ENCODE peak calls at places on chromosomes 16 and 17, in seven cellular contexts. L is mammary epithelial cell, H is IMR-90, I is PC-9, D is PC-3, R is OCI-LY7, Q is MM.1S. J is an unnamed sample.

GRCh38 chr17:59126809-59127417 is 20.2 kb upstream of the TRIM37 start:
- DNase-seq in L (no peak), H (no peak), R (no peak), I (no peak), D (no peak), Q (no peak), J (no peak)

GRCh38 chr16:28264656-28265055 is 27.7 kb upstream of the SBK1 start:
- DNase-seq in D (no peak), Q (no peak), R (no peak), I (peak), H (peak), L (peak), J (peak)

GRCh38 chr17:33240397-33240796 is 52.7 kb downstream of the ASIC2 start:
- DNase-seq in D (no peak), H (no peak), I (no peak), R (no peak), Q (no peak), L (no peak), J (no peak)

GRCh38 chr16:50996166-50996565 is 154.9 kb downstream of the SALL1 start:
- DNase-seq in L (no peak), I (no peak), R (no peak), H (no peak), Q (no peak), D (no peak), J (no peak)

GRCh38 chr16:49663081-49664057 is 192.5 kb downstream of the ZNF423 start:
- DNase-seq in R (no peak), H (no peak), I (no peak), L (no peak), D (no peak), Q (no peak), J (no peak)

GRCh38 chr16:52578007-52578828 is 31.3 kb upstream of the TOX3 start:
- DNase-seq in L (no peak), D (no peak), H (no peak), R (no peak), I (no peak), Q (no peak), J (no peak)

GRCh38 chr16:68417711-68418301 is 30.5 kb downstream of the SMPD3 start:
- DNase-seq in L (peak), R (peak), I (peak), D (peak), Q (peak), H (no peak), J (peak)

GRCh38 chr17:13601776-13602551 is at the start of gene HS3ST3A1:
- DNase-seq in R (no peak), L (peak), Q (no peak), I (no peak), H (peak), D (peak), J (peak)

GRCh38 chr17:1649844-1650409 is at the start of gene RILP:
- DNase-seq in H (no peak), R (no peak), Q (peak), L (peak), D (peak), I (peak), J (peak)

GRCh38 chr17:29948460-29949185 is 7.2 kb downstream of the EFCAB5 start:
- DNase-seq in I (no peak), Q (no peak), R (peak), L (no peak), H (no peak), D (no peak), J (no peak)

GRCh38 chr16:13999895-14000425 is 71.2 kb upstream of the MRTFB start:
- DNase-seq in H (no peak), D (no peak), I (no peak), Q (no peak), L (no peak), R (no peak), J (no peak)

GRCh38 chr16:51591480-51591879 is 440.4 kb upstream of the SALL1 start:
- DNase-seq in L (no peak), H (no peak), Q (no peak), I (no peak), D (no peak), R (no peak), J (no peak)

GRCh38 chr17:81517339-81518112 is 4.9 kb upstream of the ACTG1 start:
- DNase-seq in L (no peak), H (no peak), I (no peak), R (peak), D (no peak), Q (peak), J (peak)

GRCh38 chr16:27189335-27189972 is 13.9 kb upstream of the KDM8 start:
- DNase-seq in L (no peak), D (no peak), Q (peak), H (no peak), R (no peak), I (peak), J (no peak)

GRCh38 chr16:10965440-10966039 is 21.2 kb downstream of the CLEC16A start:
- DNase-seq in Q (peak), R (peak), L (no peak), I (no peak), H (no peak), D (no peak), J (no peak)

GRCh38 chr17:39677581-39678339 is 9.5 kb downstream of the PNMT start:
- DNase-seq in Q (no peak), I (peak), L (no peak), D (no peak), H (no peak), R (no peak), J (no peak)

GRCh38 chr17:81068411-81068810 is 33.5 kb downstream of the BAIAP2 start:
- DNase-seq in I (no peak), R (no peak), Q (no peak), H (no peak), D (no peak), L (no peak), J (no peak)

GRCh38 chr17:47882247-47882646 is 13.8 kb upstream of the SP2 start:
- DNase-seq in Q (no peak), L (peak), D (peak), H (peak), R (no peak), I (peak), J (peak)

GRCh38 chr16:87895641-87896141 is 26.4 kb upstream of the SLC7A5 start:
- DNase-seq in L (peak), H (peak), I (no peak), D (no peak), R (peak), Q (no peak), J (peak)

GRCh38 chr17:69492410-69493071 is 78.0 kb downstream of the MAP2K6 start:
- DNase-seq in L (peak), Q (no peak), I (peak), H (peak), R (no peak), D (peak), J (peak)

GRCh38 chr17:20009302-20010098 is at the start of gene SPECC1:
- DNase-seq in Q (peak), R (peak), I (peak), D (peak), L (peak), H (peak), J (peak)

GRCh38 chr17:78974635-78975591 is 4.8 kb downstream of the LGALS3BP start:
- DNase-seq in I (no peak), Q (no peak), R (peak), H (peak), L (peak), D (peak), J (peak)

GRCh38 chr17:75970011-75970523 is 8.9 kb downstream of the ACOX1 start:
- DNase-seq in L (no peak), Q (no peak), I (no peak), H (peak), D (peak), R (no peak), J (no peak)

GRCh38 chr16:27287051-27287811 is 18.7 kb upstream of the NSMCE1 start:
- DNase-seq in Q (no peak), I (no peak), L (no peak), H (no peak), D (peak), R (no peak), J (no peak)

GRCh38 chr16:86664518-86665318 is 86.4 kb downstream of the FOXL1 start:
- DNase-seq in H (peak), I (peak), D (peak), Q (no peak), R (peak), L (peak), J (peak)

GRCh38 chr17:43714338-43715149 is 44.0 kb downstream of the SOST start:
- DNase-seq in L (peak), R (no peak), Q (no peak), H (peak), D (peak), I (no peak), J (peak)

GRCh38 chr17:56623383-56623782 is 29.9 kb downstream of the NOG start:
- DNase-seq in I (no peak), R (no peak), H (no peak), Q (no peak), D (no peak), L (no peak), J (no peak)

GRCh38 chr17:79654350-79654959 is 43.6 kb upstream of the RBFOX3 start:
- DNase-seq in I (no peak), R (no peak), Q (no peak), L (no peak), H (no peak), D (no peak), J (no peak)

GRCh38 chr16:26985100-26986065 is 81.3 kb upstream of the C16orf82 start:
- DNase-seq in L (no peak), D (no peak), H (no peak), R (no peak), I (no peak), Q (no peak), J (no peak)

GRCh38 chr16:57377080-57377841 is 5.0 kb downstream of the CX3CL1 start:
- DNase-seq in L (peak), Q (no peak), D (peak), I (peak), H (peak), R (peak), J (no peak)

GRCh38 chr17:31835984-31836383 is 23.1 kb downstream of the COPRS start:
- DNase-seq in R (no peak), I (no peak), Q (no peak), H (no peak), L (no peak), D (no peak), J (no peak)

GRCh38 chr17:39212841-39213480 is 12.8 kb downstream of the STAC2 start:
- DNase-seq in R (no peak), I (no peak), L (no peak), H (no peak), D (no peak), Q (no peak), J (no peak)

GRCh38 chr16:50781518-50781917 is 39.6 kb downstream of the CYLD start:
- DNase-seq in I (no peak), Q (no peak), H (no peak), R (no peak), D (no peak), L (no peak), J (no peak)

GRCh38 chr17:81656835-81657234 is 493 bp upstream of the PDE6G start:
- DNase-seq in D (no peak), L (no peak), H (no peak), R (no peak), I (no peak), Q (peak), J (no peak)

GRCh38 chr16:67652578-67653130 is 7.4 kb downstream of the ACD start:
- DNase-seq in Q (no peak), H (no peak), L (peak), R (no peak), I (no peak), D (peak), J (no peak)

GRCh38 chr16:89723279-89724250 is 2.2 kb downstream of the ZNF276 start:
- DNase-seq in R (no peak), I (no peak), H (peak), Q (no peak), L (peak), D (no peak), J (peak)
- H3K4me3 ChIP-seq in R (no peak), I (peak), H (no peak), Q (peak), L (peak), D (peak), J (no peak)

GRCh38 chr16:85139888-85140339 is 27.6 kb upstream of the CIBAR2 start:
- DNase-seq in H (no peak), I (no peak), D (no peak), R (no peak), L (no peak), Q (no peak), J (no peak)
- H2AFZ ChIP-seq in H (no peak), I (no peak), D (no peak), R (no peak), L (no peak), Q (no peak), J (no peak)

GRCh38 chr16:35908152-35908551 is 2448.7 kb downstream of the TP53TG3F start:
- DNase-seq in Q (no peak), H (no peak), I (no peak), R (no peak), L (no peak), D (no peak), J (no peak)
- H3K4me3 ChIP-seq in Q (no peak), H (no peak), I (no peak), R (no peak), L (no peak), D (no peak), J (no peak)

GRCh38 chr16:69847643-69848042 is 85.5 kb downstream of the WWP2 start:
- DNase-seq in H (no peak), L (no peak), R (no peak), D (no peak), I (no peak), Q (no peak), J (no peak)

GRCh38 chr16:69851491-69852240 is 89.5 kb downstream of the WWP2 start:
- DNase-seq in L (no peak), R (no peak), Q (no peak), I (no peak), H (peak), D (no peak), J (no peak)

GRCh38 chr16:69845181-69845580 is 83.0 kb downstream of the WWP2 start:
- DNase-seq in H (peak), Q (no peak), D (no peak), L (no peak), R (no peak), I (no peak), J (no peak)

GRCh38 chr16:69852815-69853214 is 90.7 kb downstream of the WWP2 start:
- DNase-seq in D (no peak), R (no peak), Q (no peak), I (no peak), L (no peak), H (no peak), J (no peak)

GRCh38 chr16:69848635-69849545 is 86.8 kb downstream of the WWP2 start:
- DNase-seq in D (peak), H (peak), Q (no peak), L (peak), R (no peak), I (no peak), J (peak)
- H2AFZ ChIP-seq in D (no peak), H (peak), Q (no peak), L (no peak), R (no peak), I (no peak), J (no peak)

GRCh38 chr16:31475949-31476304 is 4.0 kb downstream of the TGFB1I1 start:
- DNase-seq in H (no peak), R (no peak), D (no peak), Q (no peak), L (no peak), I (no peak), J (no peak)

GRCh38 chr16:31478956-31479355 is 4.0 kb upstream of the SLC5A2 start:
- DNase-seq in Q (no peak), H (no peak), R (no peak), L (no peak), I (no peak), D (no peak), J (no peak)

GRCh38 chr16:31479752-31480151 is 3.2 kb upstream of the SLC5A2 start:
- DNase-seq in R (no peak), L (no peak), H (no peak), D (no peak), I (no peak), Q (no peak), J (no peak)

GRCh38 chr16:31476305-31477219 is 4.6 kb downstream of the TGFB1I1 start:
- DNase-seq in H (no peak), I (peak), L (no peak), D (no peak), Q (peak), R (no peak), J (no peak)

DNA sequence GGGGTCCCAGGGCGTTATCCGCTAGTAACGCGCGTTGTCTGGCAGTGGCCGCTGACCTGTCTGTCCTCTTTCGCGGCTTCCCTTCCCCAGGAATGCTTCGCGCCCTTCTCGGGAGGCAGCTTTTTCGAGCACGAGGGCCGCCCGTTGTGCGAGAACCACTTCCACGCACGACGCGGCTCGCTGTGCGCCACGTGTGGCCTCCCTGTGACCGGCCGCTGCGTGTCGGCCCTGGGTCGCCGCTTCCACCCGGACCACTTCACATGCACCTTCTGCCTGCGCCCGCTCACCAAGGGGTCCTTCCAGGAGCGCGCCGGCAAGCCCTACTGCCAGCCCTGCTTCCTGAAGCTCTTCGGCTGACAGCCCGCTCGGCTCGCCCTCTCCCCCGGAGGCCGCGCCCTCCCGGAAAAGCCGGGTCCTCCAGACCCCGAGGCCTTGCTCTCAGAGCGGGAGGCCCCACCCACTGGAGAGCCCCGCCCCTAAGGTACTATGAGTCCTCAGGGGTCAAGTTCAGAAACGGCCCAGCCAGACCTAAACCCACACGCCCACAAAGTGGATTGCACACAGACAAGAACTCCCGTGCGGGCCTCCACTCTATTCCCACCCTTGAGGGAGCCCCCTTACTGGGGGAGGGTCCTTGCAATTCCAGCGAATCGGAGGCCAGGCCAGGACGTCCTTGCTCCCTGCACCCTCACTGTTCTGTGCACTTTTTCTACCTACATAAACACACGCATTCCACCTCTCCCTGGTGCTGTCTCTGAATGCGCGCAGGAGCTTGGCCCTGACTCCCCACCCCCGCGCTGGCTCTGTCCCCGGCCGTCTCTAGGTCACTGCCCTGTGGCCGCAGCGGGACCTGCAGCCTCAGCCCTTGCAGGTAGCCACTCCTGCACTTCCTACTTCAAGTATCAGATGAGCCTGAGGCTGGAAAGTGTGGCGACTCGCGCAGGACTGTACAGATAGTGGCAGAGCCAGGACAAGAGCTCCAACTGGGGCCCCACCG is 5.4 kb upstream of the SLC5A2 start:
- DNase-seq in H (no peak), Q (peak), I (peak), L (no peak), D (no peak), R (no peak), J (no peak)
- H3K4me3 ChIP-seq in H (no peak), Q (peak), I (peak), L (no peak), D (no peak), R (no peak), J (no peak)

GRCh38 chr17:60244656-60245055 is 94.9 kb downstream of the CA4 start:
- DNase-seq in R (no peak), Q (no peak), D (no peak), I (no peak), L (no peak), H (no peak), J (no peak)

DNA sequence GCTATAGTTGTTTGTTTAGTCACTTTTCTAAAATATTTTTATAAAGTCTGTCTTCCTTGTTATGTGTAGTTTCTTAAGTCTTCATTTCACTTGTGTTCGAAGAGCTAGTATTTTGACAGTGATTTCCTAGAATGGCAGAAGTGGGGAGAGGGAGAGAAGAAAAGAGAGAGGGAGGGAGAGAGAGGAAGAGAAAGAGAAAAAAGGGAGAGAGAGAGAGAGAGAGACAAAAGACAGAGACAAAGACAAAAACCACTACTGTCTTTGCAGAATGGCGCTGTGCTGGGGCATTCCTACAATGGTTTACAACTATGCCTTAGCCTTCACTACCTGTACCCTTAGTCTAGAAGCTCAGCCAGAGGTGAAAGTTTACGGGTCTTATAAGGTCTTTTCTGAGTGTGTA is 90.5 kb downstream of the CA4 start:
- DNase-seq in Q (no peak), D (no peak), L (no peak), R (no peak), H (no peak), I (no peak), J (no peak)
- H2AFZ ChIP-seq in Q (no peak), D (no peak), L (no peak), R (no peak), H (no peak), I (no peak), J (no peak)

GRCh38 chr16:3717235-3718018 is at the start of gene TRAP1:
- DNase-seq in I (peak), Q (peak), L (peak), D (peak), R (peak), H (peak), J (peak)
- H3K4me3 ChIP-seq in I (peak), Q (peak), L (peak), D (peak), R (peak), H (peak), J (peak)

GRCh38 chr17:57740225-57740528 is 4.9 kb downstream of the CCDC182 start:
- DNase-seq in D (no peak), H (no peak), I (no peak), Q (no peak), R (no peak), L (no peak), J (no peak)
- H2AFZ ChIP-seq in D (no peak), H (no peak), I (no peak), Q (no peak), R (no peak), L (no peak), J (no peak)

J was measured in fibroblast of lung.